ENCODE peak calls at places on chromosomes 5 and 9, in eight cellular contexts. B is hypothalamus; K is NCI-H1694; R is CD8-positive, alpha-beta memory T cell; Z is AG04449; I is H4; V is dermis blood vessel endothelial cell; Y is choroid plexus epithelial cell. T is an unnamed sample.

GRCh38 chr5:168706655-168707069 is 127.5 kb upstream of the PANK3 start:
- DNase-seq in Z (no peak), V (peak; percentile 61), R (no peak), Y (peak; percentile 64), B (peak; percentile 52), K (peak; percentile 61), I (peak; percentile 48), T (peak; percentile 35)

GRCh38 chr9:113636693-113637092 is 173.2 kb downstream of the RGS3 start:
- DNase-seq in V (no peak), Y (no peak), K (no peak), Z (no peak), B (no peak), I (no peak), R (no peak), T (no peak)

GRCh38 chr5:26003966-26004365 is 1034.4 kb downstream of the CDH9 start:
- DNase-seq in R (no peak), K (no peak), B (no peak), I (no peak), Z (no peak), Y (no peak), V (no peak), T (no peak)

GRCh38 chr9:77841739-77842386 is 189.7 kb downstream of the GNAQ start:
- DNase-seq in K (no peak), R (no peak), I (no peak), Z (no peak), B (no peak), Y (no peak), V (peak; percentile 68), T (no peak)

GRCh38 chr5:35626553-35626952 is 8.9 kb downstream of the SPEF2 start:
- DNase-seq in Y (no peak), B (no peak), Z (no peak), K (no peak), R (no peak), V (no peak), I (no peak), T (no peak)

GRCh38 chr9:83477571-83477970 is 60.6 kb downstream of the FRMD3 start:
- DNase-seq in B (no peak), K (no peak), Y (peak; percentile 10), Z (no peak), I (no peak), R (no peak), V (no peak), T (no peak)

GRCh38 chr5:41736641-41737040 is 133.6 kb downstream of the OXCT1 start:
- DNase-seq in Y (peak; percentile 62), B (no peak), Z (peak; percentile 63), I (no peak), V (no peak), K (no peak), R (no peak), T (no peak)

GRCh38 chr9:126320158-126320922 is 6.3 kb upstream of the MVB12B start:
- DNase-seq in R (no peak), I (no peak), Y (no peak), K (no peak), V (no peak), B (no peak), Z (no peak), T (no peak)

GRCh38 chr5:102971693-102972293 is 148.1 kb downstream of the GIN1 start:
- DNase-seq in V (peak; percentile 50), K (no peak), R (no peak), Y (peak; percentile 76), Z (peak; percentile 23), B (no peak), I (peak; percentile 61), T (peak; percentile 32)

GRCh38 chr5:34869256-34869655 is 30.3 kb downstream of the TTC23L start:
- DNase-seq in V (no peak), Z (no peak), I (no peak), B (no peak), R (no peak), K (no peak), Y (no peak), T (no peak)

GRCh38 chr5:125409101-125409495 is 662.7 kb upstream of the ZNF608 start:
- DNase-seq in Y (peak; percentile 41), R (no peak), B (no peak), Z (no peak), I (peak; percentile 80), K (no peak), V (peak; percentile 42), T (no peak)

GRCh38 chr5:2370626-2371418 is 380.7 kb downstream of the IRX2 start:
- DNase-seq in V (no peak), Z (no peak), I (no peak), R (no peak), Y (no peak), K (no peak), B (no peak), T (no peak)

GRCh38 chr9:12703996-12704395 is 10.8 kb downstream of the TYRP1 start:
- DNase-seq in R (no peak), V (no peak), B (no peak), I (no peak), K (no peak), Y (no peak), Z (no peak), T (no peak)

GRCh38 chr9:2846115-2846514 is 2.2 kb upstream of the PUM3 start:
- DNase-seq in K (no peak), V (no peak), Z (no peak), R (no peak), I (no peak), B (no peak), Y (no peak), T (no peak)

GRCh38 chr9:127225747-127226646 is 38.6 kb upstream of the GARNL3 start:
- DNase-seq in R (no peak), Y (peak; percentile 23), Z (no peak), I (no peak), K (no peak), V (no peak), B (no peak), T (no peak)

GRCh38 chr9:107738789-107739188 is 249.2 kb upstream of the KLF4 start:
- DNase-seq in R (no peak), Z (no peak), B (no peak), I (no peak), Y (no peak), V (no peak), K (no peak), T (no peak)

GRCh38 chr5:142235870-142236672 is 88.8 kb downstream of the SPRY4 start:
- DNase-seq in B (no peak), Y (no peak), R (no peak), V (no peak), I (no peak), Z (no peak), K (no peak), T (no peak)

GRCh38 chr9:115850548-115851304 is 302.9 kb upstream of the PAPPA start:
- DNase-seq in Z (no peak), I (no peak), B (no peak), V (no peak), Y (peak; percentile 67), R (no peak), K (no peak), T (no peak)

GRCh38 chr5:145479271-145479670 is 355.9 kb downstream of the PRELID2 start:
- DNase-seq in V (peak; percentile 66), R (no peak), Y (peak; percentile 55), K (no peak), Z (no peak), I (no peak), B (no peak), T (peak; percentile 20)

GRCh38 chr5:115050860-115051259 is 118.8 kb downstream of the TRIM36 start:
- DNase-seq in V (no peak), B (no peak), K (no peak), R (no peak), Z (no peak), Y (no peak), I (no peak), T (no peak)

GRCh38 chr5:152811985-152812384 is 406.9 kb upstream of the NMUR2 start:
- DNase-seq in R (no peak), I (peak; percentile 8), Y (no peak), K (no peak), B (no peak), Z (no peak), V (no peak), T (no peak)

GRCh38 chr5:39178171-39178570 is 41.2 kb downstream of the FYB1 start:
- DNase-seq in I (peak; percentile 48), R (no peak), V (no peak), Y (peak; percentile 46), K (no peak), B (no peak), Z (no peak), T (no peak)

GRCh38 chr9:80650964-80651555 is 1038.3 kb downstream of the TLE1 start:
- DNase-seq in Y (peak; percentile 82), Z (peak; percentile 7), I (no peak), B (no peak), R (no peak), V (no peak), K (peak; percentile 64), T (no peak)

GRCh38 chr9:130264414-130265350 is 878 bp upstream of the HMCN2 start:
- DNase-seq in Z (no peak), R (no peak), I (no peak), K (no peak), V (no peak), Y (no peak), B (no peak), T (no peak)

GRCh38 chr9:93267681-93268505 is 84.0 kb downstream of the WNK2 start:
- DNase-seq in V (no peak), Z (no peak), Y (no peak), I (no peak), R (no peak), B (no peak), K (no peak), T (no peak)

GRCh38 chr5:119367502-119368237 is 11.9 kb downstream of the TNFAIP8 start:
- DNase-seq in Y (no peak), K (no peak), V (peak; percentile 73), B (no peak), R (no peak), I (no peak), Z (no peak), T (no peak)

GRCh38 chr5:122458278-122458872 is 146.3 kb downstream of the SNCAIP start:
- DNase-seq in Z (no peak), I (peak; percentile 46), V (peak; percentile 24), Y (peak; percentile 47), R (no peak), B (no peak), K (peak; percentile 7), T (peak; percentile 14)